ENCODE peak calls at places on chromosome 13, in nine cellular contexts. Q is type B pancreatic cell, L is esophagus muscularis mucosa, N is progenitor cell of endocrine pancreas, X is AG09309, Z is fibroblast of lung, O is bronchial epithelial cell, M is neural crest cell, V is psoas muscle. G is an unnamed sample.

GRCh38 chr13:110284809-110285519 is 22.0 kb downstream of the COL4A1 start:
- DNase-seq in Q (no peak), L (no peak), N (no peak), X (no peak), Z (peak; percentile 46), O (no peak), M (no peak), V (no peak), G (no peak)

GRCh38 chr13:37701972-37702371 is 103.4 kb upstream of the POSTN start:
- DNase-seq in Q (no peak), L (no peak), N (no peak), X (peak; percentile 92), Z (peak; percentile 94), O (peak; percentile 78), M (no peak), V (no peak), G (no peak)

GRCh38 chr13:109840201-109840892 is 54.0 kb upstream of the IRS2 start:
- DNase-seq in Q (no peak), L (no peak), N (no peak), X (peak; percentile 34), Z (peak; percentile 81), O (peak; percentile 78), M (no peak), V (no peak), G (no peak)

GRCh38 chr13:110329798-110330461 is 22.8 kb downstream of the COL4A2 start:
- DNase-seq in Q (no peak), L (no peak), N (no peak), X (no peak), Z (peak; percentile 92), O (no peak), M (no peak), V (no peak), G (no peak)

GRCh38 chr13:52835071-52835793 is 13.2 kb downstream of the PCDH8 start:
- DNase-seq in Q (no peak), L (no peak), N (no peak), X (no peak), Z (no peak), O (no peak), M (no peak), V (no peak), G (no peak)

GRCh38 chr13:99528547-99528946 is 27.3 kb downstream of the TM9SF2 start:
- DNase-seq in Q (no peak), L (no peak), N (no peak), X (no peak), Z (no peak), O (no peak), M (no peak), V (no peak), G (no peak)

GRCh38 chr13:40442826-40443225 is 223.6 kb downstream of the FOXO1 start:
- DNase-seq in Q (no peak), L (no peak), N (no peak), X (no peak), Z (peak; percentile 68), O (no peak), M (no peak), V (no peak), G (no peak)

GRCh38 chr13:40316301-40316700 is 350.1 kb downstream of the FOXO1 start:
- DNase-seq in Q (no peak), L (peak; percentile 90), N (no peak), X (no peak), Z (no peak), O (no peak), M (no peak), V (no peak), G (no peak)

GRCh38 chr13:98503175-98504028 is 73.5 kb downstream of the STK24 start:
- DNase-seq in Q (no peak), L (no peak), N (no peak), X (no peak), Z (peak; percentile 28), O (no peak), M (no peak), V (no peak), G (no peak)

GRCh38 chr13:27274631-27275030 is 4.0 kb downstream of the RASL11A start:
- DNase-seq in Q (no peak), L (no peak), N (no peak), X (no peak), Z (no peak), O (no peak), M (no peak), V (no peak), G (no peak)

GRCh38 chr13:33744589-33745369 is 73.2 kb upstream of the RFC3 start:
- DNase-seq in Q (no peak), L (no peak), N (no peak), X (no peak), Z (peak; percentile 27), O (no peak), M (no peak), V (no peak), G (no peak)

GRCh38 chr13:106284358-106284757 is 251.1 kb downstream of the EFNB2 start:
- DNase-seq in Q (no peak), L (no peak), N (no peak), X (no peak), Z (peak; percentile 12), O (peak; percentile 89), M (no peak), V (no peak), G (no peak)

GRCh38 chr13:106291006-106291405 is 244.5 kb downstream of the EFNB2 start:
- DNase-seq in Q (no peak), L (no peak), N (no peak), X (no peak), Z (peak; percentile 71), O (peak; percentile 78), M (no peak), V (no peak), G (no peak)

GRCh38 chr13:106281426-106281825 is 254.0 kb downstream of the EFNB2 start:
- DNase-seq in Q (no peak), L (no peak), N (no peak), X (no peak), Z (no peak), O (no peak), M (no peak), V (no peak), G (no peak)

GRCh38 chr13:106286811-106287210 is 248.7 kb downstream of the EFNB2 start:
- DNase-seq in Q (no peak), L (no peak), N (no peak), X (no peak), Z (no peak), O (no peak), M (no peak), V (no peak), G (no peak)

GRCh38 chr13:106287351-106287750 is 248.1 kb downstream of the EFNB2 start:
- DNase-seq in Q (no peak), L (no peak), N (no peak), X (no peak), Z (no peak), O (no peak), M (no peak), V (no peak), G (no peak)
- TF ChIP-seq CTCF in Q (no peak), L (no peak), N (no peak), X (no peak), Z (no peak), O (no peak), M (no peak), V (no peak), G (no peak)

GRCh38 chr13:19864339-19865309 is 1.2 kb upstream of the ZMYM5 start:
- DNase-seq in Q (peak; percentile 77), L (no peak), N (peak; percentile 51), X (no peak), Z (peak; percentile 66), O (peak; percentile 59), M (peak; percentile 72), V (peak; percentile 76), G (peak; percentile 66)
- TF ChIP-seq CTCF in Q (peak; percentile 82), L (peak; percentile 58), N (peak; percentile 71), X (peak; percentile 62), Z (peak; percentile 76), O (peak; percentile 45), M (peak; percentile 75), V (peak; percentile 60), G (peak; percentile 95)

GRCh38 chr13:20057963-20058362 is 99.4 kb downstream of the ZMYM2 start:
- DNase-seq in Q (no peak), L (no peak), N (no peak), X (no peak), Z (no peak), O (no peak), M (no peak), V (no peak), G (no peak)
- TF ChIP-seq CTCF in Q (peak; percentile 14), L (no peak), N (no peak), X (peak; percentile 12), Z (peak; percentile 26), O (no peak), M (peak; percentile 29), V (peak; percentile 13), G (no peak)

GRCh38 chr13:21556051-21556450 is 47.9 kb downstream of the MICU2 start:
- DNase-seq in Q (no peak), L (no peak), N (no peak), X (no peak), Z (no peak), O (no peak), M (no peak), V (no peak), G (no peak)

GRCh38 chr13:21557995-21558394 is 46.0 kb downstream of the MICU2 start:
- DNase-seq in Q (no peak), L (no peak), N (no peak), X (no peak), Z (peak; percentile 11), O (peak; percentile 38), M (no peak), V (no peak), G (peak; percentile 8)
- TF ChIP-seq CTCF in Q (peak; percentile 61), L (no peak), N (peak; percentile 41), X (peak; percentile 58), Z (peak; percentile 46), O (peak; percentile 57), M (peak; percentile 48), V (no peak), G (peak; percentile 31)

GRCh38 chr13:73136776-73137175 is 78.0 kb downstream of the KLF5 start:
- DNase-seq in Q (no peak), L (no peak), N (no peak), X (no peak), Z (peak; percentile 21), O (no peak), M (no peak), V (no peak), G (no peak)

GRCh38 chr13:73129023-73129422 is 70.2 kb downstream of the KLF5 start:
- DNase-seq in Q (no peak), L (peak; percentile 50), N (no peak), X (no peak), Z (peak; percentile 49), O (no peak), M (no peak), V (no peak), G (no peak)

GRCh38 chr13:73133536-73133935 is 74.7 kb downstream of the KLF5 start:
- DNase-seq in Q (no peak), L (peak; percentile 70), N (no peak), X (no peak), Z (peak; percentile 43), O (peak; percentile 34), M (no peak), V (no peak), G (no peak)

DNA sequence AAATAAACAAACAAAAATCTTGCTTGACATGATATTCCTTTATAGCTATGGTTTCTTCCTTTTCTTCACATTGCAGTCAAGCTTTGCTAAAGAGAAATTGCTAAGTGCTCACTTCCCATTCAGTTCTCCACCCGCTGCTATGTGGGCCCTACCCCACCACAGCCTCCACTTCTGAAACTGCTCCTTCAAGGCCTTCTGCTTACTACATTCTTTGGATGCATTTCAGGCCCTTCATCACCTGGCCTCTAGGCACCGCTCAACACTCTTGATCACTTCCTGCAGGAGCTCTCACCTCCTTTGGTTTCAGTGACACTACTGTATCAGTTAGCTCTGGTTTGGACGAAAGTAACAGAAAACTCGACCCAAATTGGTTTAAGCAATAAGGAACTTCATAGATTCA is 72.4 kb downstream of the KLF5 start:
- DNase-seq in Q (no peak), L (peak; percentile 75), N (no peak), X (no peak), Z (no peak), O (no peak), M (no peak), V (no peak), G (no peak)
- TF ChIP-seq CTCF in Q (no peak), L (no peak), N (no peak), X (no peak), Z (no peak), O (no peak), M (no peak), V (no peak), G (no peak)